ENCODE peak calls at places on chromosome 9, in eight cellular contexts. X is T-helper 9 cell; O is activated T-cell treated with anti-CD3 and anti-CD28 coated beads for 24 hours; L is mesendoderm; K is gastrocnemius medialis; M is HTR-8/SVneo; T is stimulated activated CD4-positive, alpha-beta T cell treated with anti-CD3 and anti-CD28 coated beads, Interleukin-1b, Interleukin-23, amount 100 ng/mL, for 24 hours; E is breast epithelium. C is an unnamed sample.

GRCh38 chr9:81625969-81626368 is 63.4 kb downstream of the TLE1 start:
- DNase-seq in X (no peak), O (no peak), L (no peak), K (no peak), M (no peak), T (no peak), E (no peak), C (no peak)

GRCh38 chr9:35163413-35163812 is 1.6 kb downstream of the UNC13B start:
- DNase-seq in X (no peak), O (no peak), L (no peak), K (no peak), M (no peak), T (no peak), E (no peak), C (no peak)

GRCh38 chr9:129497064-129497836 is 123.7 kb downstream of the C9orf50 start:
- DNase-seq in X (no peak), O (no peak), L (no peak), K (no peak), M (peak), T (no peak), E (no peak), C (peak)

GRCh38 chr9:119451426-119451825 is 82.2 kb upstream of the BRINP1 start:
- DNase-seq in X (no peak), O (no peak), L (no peak), K (no peak), M (no peak), T (no peak), E (no peak), C (no peak)

GRCh38 chr9:98807070-98807810 is at the start of gene GALNT12:
- DNase-seq in X (peak), O (peak), L (peak), K (no peak), M (peak), T (no peak), E (no peak), C (peak)

GRCh38 chr9:81656004-81656403 is 33.3 kb downstream of the TLE1 start:
- DNase-seq in X (no peak), O (no peak), L (no peak), K (peak), M (no peak), T (no peak), E (no peak), C (no peak)

GRCh38 chr9:81522721-81523551 is 166.4 kb downstream of the TLE1 start:
- DNase-seq in X (no peak), O (no peak), L (peak), K (no peak), M (peak), T (no peak), E (no peak), C (peak)

GRCh38 chr9:134688661-134689319 is 47.2 kb downstream of the COL5A1 start:
- DNase-seq in X (no peak), O (no peak), L (no peak), K (no peak), M (no peak), T (no peak), E (no peak), C (no peak)

GRCh38 chr9:33161011-33161588 is 6.0 kb downstream of the B4GALT1 start:
- DNase-seq in X (peak), O (no peak), L (peak), K (peak), M (peak), T (no peak), E (peak), C (no peak)

GRCh38 chr9:122389799-122390481 is 19.1 kb downstream of the PTGS1 start:
- DNase-seq in X (no peak), O (no peak), L (no peak), K (no peak), M (no peak), T (no peak), E (peak), C (no peak)

GRCh38 chr9:107569171-107569570 is 79.6 kb upstream of the KLF4 start:
- DNase-seq in X (no peak), O (no peak), L (no peak), K (no peak), M (no peak), T (no peak), E (no peak), C (no peak)

GRCh38 chr9:74001382-74001781 is 495.8 kb upstream of the RORB start:
- DNase-seq in X (no peak), O (no peak), L (no peak), K (no peak), M (no peak), T (no peak), E (no peak), C (no peak)

GRCh38 chr9:2262371-2262770 is 247.2 kb downstream of the SMARCA2 start:
- DNase-seq in X (no peak), O (no peak), L (no peak), K (no peak), M (no peak), T (no peak), E (no peak), C (no peak)

GRCh38 chr9:126794441-126794840 is 10.4 kb upstream of the ZBTB43 start:
- DNase-seq in X (no peak), O (no peak), L (no peak), K (no peak), M (no peak), T (no peak), E (no peak), C (no peak)

GRCh38 chr9:132061526-132061925 is 18.1 kb downstream of the MED27 start:
- DNase-seq in X (no peak), O (no peak), L (no peak), K (no peak), M (no peak), T (no peak), E (no peak), C (no peak)

GRCh38 chr9:87678650-87679355 is 47.1 kb upstream of the CTSL start:
- DNase-seq in X (peak), O (no peak), L (peak), K (peak), M (peak), T (peak), E (peak), C (peak)